ENCODE peak calls at places on chromosomes 2 and 18, in eight cellular contexts. V is GM12865, D is dorsolateral prefrontal cortex, U is BJ, P is lower leg skin, J is brain microvascular endothelial cell, E is right cardiac atrium, Y is fibroblast of pulmonary artery. M is an unnamed sample.

GRCh38 chr18:75322206-75322605 is 105.3 kb downstream of the SMIM21 start:
- DNase-seq in E (no peak), V (no peak), U (no peak), D (no peak), J (no peak), P (no peak), Y (no peak), M (no peak)

GRCh38 chr2:130912471-130912870 is 75.8 kb downstream of the ARHGEF4 start:
- DNase-seq in U (no peak), E (no peak), D (no peak), P (no peak), J (no peak), Y (no peak), V (no peak), M (no peak)

GRCh38 chr2:8303322-8303832 is 378.5 kb upstream of the ID2 start:
- DNase-seq in D (peak), Y (no peak), J (no peak), V (peak), U (no peak), P (peak), E (peak), M (peak)

GRCh38 chr2:32564417-32565035 is 63.3 kb upstream of the TTC27 start:
- DNase-seq in J (no peak), E (no peak), U (no peak), Y (no peak), P (no peak), D (no peak), V (no peak), M (no peak)

GRCh38 chr2:233387667-233388528 is 33.6 kb downstream of the DGKD start:
- DNase-seq in U (peak), P (peak), E (peak), J (peak), V (no peak), D (peak), Y (peak), M (no peak)

GRCh38 chr2:30987611-30988010 is 150.6 kb downstream of the GALNT14 start:
- DNase-seq in P (no peak), E (no peak), J (no peak), V (no peak), D (no peak), Y (no peak), U (no peak), M (no peak)

GRCh38 chr18:3593381-3593903 is 143.5 kb downstream of the TGIF1 start:
- DNase-seq in V (no peak), E (no peak), P (no peak), Y (peak), U (peak), J (peak), D (peak), M (no peak)

GRCh38 chr2:212725180-212725579 is 186.6 kb upstream of the ERBB4 start:
- DNase-seq in U (no peak), Y (no peak), E (no peak), P (no peak), V (no peak), J (no peak), D (no peak), M (no peak)

GRCh38 chr2:119231975-119232665 is 8.5 kb downstream of the STEAP3 start:
- DNase-seq in E (no peak), J (peak), Y (peak), U (no peak), V (peak), P (no peak), D (no peak), M (no peak)

GRCh38 chr2:237600205-237600846 is 9.8 kb upstream of the RAB17 start:
- DNase-seq in E (peak), Y (peak), J (peak), P (peak), U (peak), D (no peak), V (no peak), M (no peak)

GRCh38 chr2:179443175-179443574 is 178.5 kb upstream of the SESTD1 start:
- DNase-seq in E (peak), P (no peak), J (no peak), Y (no peak), D (no peak), V (no peak), U (no peak), M (no peak)

GRCh38 chr2:230732914-230733401 is 20.3 kb downstream of the CAB39 start:
- DNase-seq in U (no peak), J (no peak), Y (no peak), E (no peak), P (no peak), D (no peak), V (no peak), M (no peak)

GRCh38 chr18:56043691-56044090 is 455.7 kb upstream of the TCF4 start:
- DNase-seq in J (no peak), E (no peak), P (no peak), D (peak), U (no peak), Y (no peak), V (no peak), M (no peak)

GRCh38 chr2:21372654-21373053 is 248.9 kb downstream of the TDRD15 start:
- DNase-seq in V (peak), U (no peak), J (no peak), E (no peak), P (no peak), Y (no peak), D (peak), M (peak)

GRCh38 chr2:181165199-181165868 is 184.9 kb downstream of the UBE2E3 start:
- DNase-seq in E (no peak), P (no peak), Y (no peak), V (peak), U (no peak), D (no peak), J (no peak), M (no peak)

DNA sequence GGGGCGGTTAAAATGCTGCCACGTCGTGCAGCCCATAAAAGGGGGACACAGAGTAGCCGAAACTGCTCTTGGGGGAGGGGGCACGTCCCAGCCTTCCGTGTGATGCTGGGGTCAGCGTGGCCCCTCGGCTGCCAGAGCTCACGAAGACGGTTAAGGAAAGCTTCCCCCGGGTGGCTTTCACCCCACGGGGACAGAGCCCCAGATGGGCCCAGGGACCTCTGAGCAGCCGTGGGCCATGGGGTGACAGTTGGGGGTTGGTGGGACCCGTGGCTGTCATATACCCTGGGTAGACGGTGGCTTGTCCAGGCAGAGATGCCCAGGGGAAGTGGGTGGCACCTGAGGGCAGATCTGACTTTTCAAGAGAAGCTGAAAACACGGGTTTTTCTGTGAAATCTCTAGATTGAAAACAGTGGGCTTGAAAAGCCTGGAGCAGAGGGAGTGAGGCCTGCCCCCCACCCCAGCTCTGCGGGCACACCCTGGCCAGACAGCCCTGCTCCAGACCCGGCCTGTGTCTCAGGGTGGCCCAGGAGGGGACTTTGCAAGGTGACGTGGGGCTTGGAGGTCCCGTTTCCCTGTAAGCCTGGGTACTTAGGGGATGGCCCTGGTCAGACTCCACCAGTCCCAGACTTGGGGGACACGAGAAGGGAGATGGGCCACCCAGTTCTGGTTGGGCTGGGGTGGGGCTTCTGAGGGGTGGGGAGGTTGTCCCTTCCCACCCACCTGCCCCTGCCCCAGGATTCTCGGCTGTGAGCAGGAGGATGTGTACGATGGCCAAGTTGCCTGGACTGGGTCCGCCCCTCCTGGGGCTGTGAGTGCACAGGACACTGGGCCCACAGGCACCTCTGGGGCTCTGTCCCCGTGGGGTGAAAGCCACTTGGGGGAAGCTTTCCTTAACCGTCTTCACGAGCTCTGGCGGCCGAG is 650 bp downstream of the NEU4 start:
- DNase-seq in P (no peak), E (peak), Y (no peak), V (no peak), D (no peak), J (no peak), U (no peak), M (no peak)
- H3K4me3 ChIP-seq in P (no peak), E (no peak), Y (no peak), V (no peak), D (no peak), J (no peak), U (no peak), M (no peak)

GRCh38 chr2:221500501-221501209 is 71.4 kb downstream of the EPHA4 start:
- DNase-seq in P (no peak), V (no peak), D (no peak), J (no peak), Y (no peak), U (no peak), E (no peak), M (no peak)
- H3K4me3 ChIP-seq in P (no peak), V (no peak), D (no peak), J (no peak), Y (no peak), U (no peak), E (no peak), M (no peak)

DNA sequence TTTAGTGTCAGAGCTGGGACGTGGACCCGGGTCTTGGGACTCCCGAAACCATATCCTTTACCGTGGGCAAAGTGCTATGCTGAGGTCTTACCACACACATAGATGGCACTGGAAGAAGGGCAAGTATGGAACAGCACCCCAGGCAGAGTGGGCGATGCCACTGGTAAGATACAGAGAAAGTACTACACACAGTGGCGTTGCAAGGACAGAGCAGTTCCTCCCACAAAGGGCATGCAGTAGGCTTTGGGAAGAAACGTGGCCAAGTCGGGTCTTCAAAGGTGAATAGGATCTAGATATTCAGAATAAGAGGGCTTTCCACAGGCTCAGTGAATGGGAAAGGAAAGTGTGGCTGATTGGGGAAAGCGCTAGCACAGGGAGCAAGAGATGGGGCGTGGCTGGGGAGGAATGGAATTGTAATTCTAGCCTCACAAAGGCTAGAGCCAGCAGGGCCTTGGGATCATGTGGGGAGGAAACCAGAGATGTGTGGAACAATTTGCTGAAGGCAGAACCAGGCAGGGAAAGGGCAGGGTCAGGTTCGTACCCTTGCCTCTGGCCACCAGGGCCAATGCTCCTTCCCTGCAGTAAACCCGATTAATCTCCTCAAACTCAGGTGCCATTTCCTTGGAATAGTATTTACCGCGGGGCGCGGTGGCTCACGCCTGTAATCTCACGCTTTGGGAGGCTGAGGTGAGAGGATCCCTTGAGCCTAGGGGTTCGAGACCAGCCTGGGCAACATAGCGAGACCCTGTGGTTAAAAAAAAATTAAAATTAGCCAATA is 36.0 kb downstream of the PCBP1 start:
- DNase-seq in V (no peak), U (no peak), P (peak), E (peak), D (no peak), Y (peak), J (no peak), M (no peak)
- H3K4me3 ChIP-seq in V (peak), U (no peak), P (no peak), E (no peak), D (peak), Y (no peak), J (no peak), M (no peak)

DNA sequence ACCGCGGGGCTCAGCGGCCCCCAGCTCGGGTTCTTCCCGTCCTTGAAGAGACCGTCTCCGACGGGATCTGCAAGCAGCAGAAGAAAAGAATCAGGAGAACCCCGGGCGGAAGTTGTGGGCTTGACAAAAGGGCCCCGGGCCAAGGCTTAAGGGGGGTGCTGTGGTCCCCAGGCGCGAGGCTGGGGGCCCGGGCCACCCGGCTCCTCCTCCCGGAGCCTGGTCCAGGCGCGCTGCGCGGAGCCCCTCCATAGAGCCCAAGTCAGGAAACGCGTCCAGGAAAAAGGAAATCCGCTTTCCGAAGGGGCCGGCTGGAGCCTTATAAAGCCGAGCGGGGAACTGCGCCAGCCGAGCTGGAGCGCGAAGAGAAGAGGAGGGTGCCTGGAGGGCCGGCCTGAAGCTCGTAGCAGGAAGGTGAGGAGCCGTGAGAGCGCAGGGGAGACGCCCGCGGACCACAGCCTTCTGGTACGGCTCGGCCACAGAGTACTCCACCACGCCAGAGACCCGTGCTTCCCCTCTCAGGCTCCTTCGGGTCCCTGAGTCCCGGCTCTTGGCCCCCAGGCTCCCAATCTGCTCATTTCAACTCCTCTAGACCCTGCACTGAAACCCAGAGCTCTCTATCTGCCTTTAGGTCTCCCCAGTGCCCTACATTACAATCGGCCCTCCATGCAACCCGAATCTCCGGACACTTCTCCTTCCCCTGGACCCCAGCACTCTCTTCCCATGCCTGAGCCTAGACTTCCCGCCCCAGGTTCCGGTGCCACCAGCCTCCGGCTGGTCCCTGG is 554 bp downstream of the FEV start:
- DNase-seq in U (no peak), E (no peak), Y (peak), J (no peak), D (no peak), P (no peak), V (no peak), M (no peak)
- H3K4me3 ChIP-seq in U (no peak), E (peak), Y (no peak), J (no peak), D (no peak), P (no peak), V (no peak), M (no peak)